ENCODE peak calls at places on chromosomes 5 and 9, in five cellular contexts. B is upper lobe of left lung, M is stomach, J is body of pancreas, I is ovary. L is an unnamed sample.

GRCh38 chr5:38783011-38783551 is 62.7 kb upstream of the OSMR start:
- DNase-seq in M (no peak), J (peak; percentile 20), B (no peak), I (no peak), L (no peak)

GRCh38 chr5:78895616-78896015 is 89.5 kb downstream of the ARSB start:
- DNase-seq in J (no peak), B (no peak), I (no peak), M (no peak), L (no peak)

GRCh38 chr9:136625101-136626065 is 37.3 kb upstream of the EGFL7 start:
- DNase-seq in I (peak; percentile 67), B (peak; percentile 80), M (peak; percentile 92), J (peak; percentile 90), L (peak; percentile 95)

GRCh38 chr5:148224131-148224742 is 14.1 kb upstream of the MARCOL start:
- DNase-seq in I (no peak), M (no peak), J (no peak), B (no peak), L (no peak)

GRCh38 chr9:34771023-34771422 is 61.1 kb upstream of the CCL21 start:
- DNase-seq in I (no peak), J (no peak), M (no peak), B (no peak), L (no peak)

GRCh38 chr9:92647671-92648446 is 22.1 kb downstream of the IPPK start:
- DNase-seq in B (no peak), J (no peak), M (peak; percentile 20), I (peak; percentile 11), L (peak; percentile 16)

GRCh38 chr5:96335873-96336272 is 97.2 kb downstream of the PCSK1 start:
- DNase-seq in I (no peak), M (no peak), B (no peak), J (peak; percentile 15), L (no peak)

GRCh38 chr9:99489043-99489378 is 266.9 kb downstream of the SEC61B start:
- DNase-seq in M (no peak), I (no peak), B (no peak), J (no peak), L (no peak)

GRCh38 chr9:136379401-136379800 is 5.9 kb upstream of the CARD9 start:
- DNase-seq in M (no peak), B (no peak), J (no peak), I (no peak), L (no peak)

GRCh38 chr5:51382759-51383493 is at the start of gene ISL1:
- DNase-seq in J (peak; percentile 69), B (peak; percentile 34), M (peak; percentile 94), I (no peak), L (no peak)

GRCh38 chr5:135139397-135140134 is 105.5 kb upstream of the PITX1 start:
- DNase-seq in J (peak; percentile 54), B (peak; percentile 37), I (no peak), M (no peak), L (no peak)

GRCh38 chr5:7015586-7016256 is 302.5 kb downstream of the TENT4A start:
- DNase-seq in J (peak; percentile 10), B (no peak), I (no peak), M (no peak), L (no peak)

GRCh38 chr9:14433293-14433818 is 119.4 kb upstream of the NFIB start:
- DNase-seq in M (no peak), J (no peak), B (no peak), I (no peak), L (no peak)

GRCh38 chr5:91712718-91713117 is 329.6 kb upstream of the ARRDC3 start:
- DNase-seq in I (no peak), M (no peak), B (no peak), J (no peak), L (no peak)

GRCh38 chr5:37495210-37495609 is 116.1 kb downstream of the WDR70 start:
- DNase-seq in M (no peak), J (no peak), B (no peak), I (no peak), L (no peak)

GRCh38 chr9:101417977-101418376 is 17.6 kb downstream of the ALDOB start:
- DNase-seq in I (no peak), B (no peak), M (no peak), J (no peak), L (no peak)

GRCh38 chr5:103208460-103208859 is 50.1 kb upstream of the MACIR start:
- DNase-seq in B (no peak), J (no peak), M (no peak), I (no peak), L (no peak)

GRCh38 chr9:89993678-89994630 is 389.1 kb downstream of the GADD45G start:
- DNase-seq in B (peak; percentile 80), I (no peak), J (peak; percentile 79), M (no peak), L (peak; percentile 93)
- TF ChIP-seq POLR2A in B (no peak), I (no peak), J (no peak), M (no peak), L (no peak)

DNA sequence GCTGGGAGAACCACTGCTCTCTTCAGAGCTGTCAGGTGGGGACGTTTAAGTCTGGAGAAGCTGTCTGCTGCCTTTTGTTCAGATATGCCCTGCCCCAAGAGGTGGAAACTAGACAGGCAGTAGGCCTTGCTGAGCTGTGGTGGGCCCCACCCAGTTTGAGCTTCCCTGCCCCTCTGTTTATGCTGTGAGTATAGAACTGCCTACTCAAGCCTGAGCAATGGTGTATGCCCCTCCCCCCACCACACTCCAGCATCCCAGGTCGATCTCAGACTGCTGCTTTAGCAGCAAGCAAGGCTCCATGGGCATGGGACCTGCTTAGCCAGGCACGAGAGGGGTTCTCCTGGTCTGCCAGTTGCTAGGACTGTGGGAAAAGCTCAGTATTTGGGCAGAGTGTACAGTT is 362.3 kb downstream of the FAM170A start:
- DNase-seq in M (no peak), I (no peak), B (no peak), J (no peak), L (no peak)
- H3K27ac ChIP-seq in M (no peak overlapping the region), I (no peak overlapping the region), B (no peak overlapping the region), J (no peak overlapping the region), L (no peak overlapping the region)

GRCh38 chr5:68287631-68287975 is 72.0 kb downstream of the PIK3R1 start:
- DNase-seq in I (no peak), M (no peak), B (no peak), J (no peak), L (no peak)

GRCh38 chr5:68286612-68286912 is 71.0 kb downstream of the PIK3R1 start:
- DNase-seq in J (no peak), B (no peak), M (no peak), I (no peak), L (no peak)

GRCh38 chr5:68288756-68289134 is 73.2 kb downstream of the PIK3R1 start:
- DNase-seq in I (no peak), J (peak; percentile 25), M (no peak), B (no peak), L (peak; percentile 59)

GRCh38 chr5:68289576-68289975 is 74.0 kb downstream of the PIK3R1 start:
- DNase-seq in J (no peak), I (no peak), M (no peak), B (no peak), L (no peak)

DNA sequence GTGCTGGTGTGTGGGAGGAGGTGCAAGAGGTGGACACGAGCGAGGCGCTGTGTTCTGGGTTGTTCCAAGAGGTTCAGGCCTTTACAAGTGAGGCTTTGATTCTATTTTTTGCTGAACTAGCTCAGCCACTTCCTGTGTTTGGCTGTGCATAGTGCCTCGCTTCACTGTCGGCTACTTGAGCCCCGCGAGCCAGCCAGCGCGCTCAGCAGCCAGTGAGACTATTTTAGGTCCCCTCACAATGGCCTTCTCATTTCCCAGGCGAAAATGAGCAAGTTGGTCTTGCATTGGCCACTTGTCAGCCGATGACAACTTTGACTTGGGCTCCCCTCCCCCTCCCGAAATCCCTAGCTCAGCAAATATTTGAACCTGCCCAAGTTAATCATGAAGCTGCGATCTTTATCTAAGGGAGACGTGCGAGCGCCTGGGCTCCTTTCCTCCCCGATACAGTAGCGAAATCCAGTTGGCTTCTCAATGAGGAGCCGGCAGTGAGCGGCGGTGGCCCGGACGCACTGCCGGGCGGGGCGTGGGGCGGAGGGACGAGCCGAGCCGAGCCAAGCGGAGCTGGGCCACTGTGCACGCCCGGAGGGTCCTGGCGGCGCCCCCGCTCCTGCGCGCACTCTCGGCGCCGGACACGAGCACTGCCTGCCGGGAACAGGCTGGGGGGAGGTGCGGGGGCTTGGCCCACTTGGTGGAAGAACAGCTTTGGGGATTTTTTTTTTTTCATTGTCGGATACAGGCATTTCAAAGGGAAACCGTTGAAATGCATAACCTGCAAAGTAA is 72.6 kb downstream of the PIK3R1 start:
- DNase-seq in B (peak; percentile 77), I (peak; percentile 52), J (peak; percentile 74), M (peak; percentile 66), L (peak; percentile 88)
- TF ChIP-seq POLR2A in B (no peak), I (no peak), J (peak; percentile 53), M (no peak), L (peak; percentile 79)

DNA sequence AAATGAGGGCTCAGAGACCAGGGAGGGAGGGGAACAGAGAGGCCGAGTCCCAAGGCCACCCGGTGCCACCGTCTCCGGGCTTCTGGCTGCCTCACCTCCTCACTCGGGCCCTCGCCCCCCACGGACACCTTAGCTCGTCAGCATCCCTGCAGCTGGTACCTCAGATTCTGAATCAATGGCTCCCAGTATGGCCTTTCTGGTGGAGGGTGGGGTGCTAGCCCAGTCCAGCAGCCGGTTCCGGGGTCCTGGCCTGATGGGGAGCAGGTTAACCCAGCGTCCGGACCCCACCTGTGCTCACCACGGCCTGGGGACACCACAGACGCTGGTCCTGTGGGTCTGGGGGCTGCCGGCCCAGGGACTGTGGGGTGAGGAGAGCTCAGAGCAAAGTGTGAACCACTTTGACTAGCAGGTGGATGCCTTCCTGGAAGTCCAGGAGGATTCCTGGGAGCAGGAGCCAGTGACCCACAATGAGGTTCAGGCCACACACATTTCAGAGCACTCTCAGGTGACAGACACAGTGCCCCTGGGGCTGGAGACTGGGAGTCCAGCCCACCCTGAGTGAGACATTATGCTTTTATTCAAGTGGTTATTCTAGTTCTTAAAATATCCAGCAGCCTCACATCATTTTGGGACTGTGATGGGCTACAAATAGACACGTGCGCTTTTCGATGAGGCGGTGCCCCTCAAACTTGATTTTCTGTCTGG is 53.3 kb downstream of the AHRR start:
- DNase-seq in B (peak; percentile 19), M (no peak), I (no peak), J (peak; percentile 0), L (peak; percentile 24)
- H3K27ac ChIP-seq in B (no peak overlapping the region), M (no peak overlapping the region), I (no peak overlapping the region), J (no peak overlapping the region), L (no peak overlapping the region)

L was measured in right lobe of liver.